ENCODE peak calls at places on chromosomes 1 and 21, in eight cellular contexts. B is mammary epithelial cell; R is brain microvascular endothelial cell; V is CD4-positive, alpha-beta T cell; H is pancreas; S is psoas muscle; P is lung; E is A549. Z is an unnamed sample.

GRCh38 chr1:32743380-32744062 is 41.0 kb upstream of the SYNC start:
- DNase-seq in B (no peak), R (no peak), V (no peak), H (no peak), S (no peak), P (no peak), E (no peak), Z (no peak)

GRCh38 chr1:29389533-29390041 is 153.3 kb downstream of the PTPRU start:
- DNase-seq in B (no peak), R (no peak), V (no peak), H (no peak), S (no peak), P (no peak), E (no peak), Z (no peak)

GRCh38 chr1:198776602-198777029 is 137.8 kb downstream of the PTPRC start:
- DNase-seq in B (peak; percentile 98), R (peak; percentile 97), V (no peak), H (no peak), S (peak; percentile 14), P (peak; percentile 52), E (no peak), Z (peak; percentile 67)

GRCh38 chr1:38551318-38551717 is 308.3 kb downstream of the RRAGC start:
- DNase-seq in B (no peak), R (no peak), V (no peak), H (no peak), S (no peak), P (no peak), E (no peak), Z (no peak)

GRCh38 chr1:176567190-176567794 is 104.3 kb downstream of the PAPPA2 start:
- DNase-seq in B (peak; percentile 49), R (no peak), V (no peak), H (no peak), S (no peak), P (no peak), E (no peak), Z (no peak)

GRCh38 chr1:100353988-100354387 is 1.7 kb downstream of the CDC14A start:
- DNase-seq in B (peak; percentile 44), R (peak; percentile 23), V (no peak), H (no peak), S (no peak), P (no peak), E (peak; percentile 20), Z (no peak)

GRCh38 chr21:45010096-45010495 is 64.3 kb upstream of the ADARB1 start:
- DNase-seq in B (peak; percentile 86), R (no peak), V (no peak), H (no peak), S (no peak), P (no peak), E (no peak), Z (no peak)

GRCh38 chr1:222443566-222443965 is 104.3 kb downstream of the HHIPL2 start:
- DNase-seq in B (no peak), R (no peak), V (no peak), H (no peak), S (no peak), P (no peak), E (no peak), Z (no peak)

GRCh38 chr1:28437924-28438699 is 67.7 kb upstream of the RCC1 start:
- DNase-seq in B (peak; percentile 98), R (peak; percentile 89), V (no peak), H (peak; percentile 65), S (peak; percentile 81), P (peak; percentile 91), E (peak; percentile 64), Z (peak; percentile 90)

GRCh38 chr1:62794047-62794446 is 10.1 kb downstream of the ATG4C start:
- DNase-seq in B (no peak), R (no peak), V (no peak), H (no peak), S (no peak), P (no peak), E (no peak), Z (no peak)

GRCh38 chr1:107895403-107896181 is 69.4 kb downstream of the VAV3 start:
- DNase-seq in B (no peak), R (no peak), V (no peak), H (no peak), S (no peak), P (no peak), E (no peak), Z (no peak)

GRCh38 chr1:210477328-210477924 is 148.7 kb downstream of the HHAT start:
- DNase-seq in B (no peak), R (no peak), V (no peak), H (no peak), S (no peak), P (no peak), E (no peak), Z (no peak)

GRCh38 chr1:11797525-11798216 is 8.1 kb downstream of the MTHFR start:
- DNase-seq in B (no peak), R (peak; percentile 40), V (no peak), H (no peak), S (no peak), P (no peak), E (no peak), Z (no peak)

GRCh38 chr1:169892176-169892818 is 1.4 kb downstream of the SCYL3 start:
- DNase-seq in B (no peak), R (no peak), V (no peak), H (no peak), S (no peak), P (no peak), E (no peak), Z (no peak)

GRCh38 chr1:109188776-109189175 is 24.9 kb upstream of the SARS1 start:
- DNase-seq in B (no peak), R (no peak), V (no peak), H (no peak), S (no peak), P (no peak), E (no peak), Z (no peak)

DNA sequence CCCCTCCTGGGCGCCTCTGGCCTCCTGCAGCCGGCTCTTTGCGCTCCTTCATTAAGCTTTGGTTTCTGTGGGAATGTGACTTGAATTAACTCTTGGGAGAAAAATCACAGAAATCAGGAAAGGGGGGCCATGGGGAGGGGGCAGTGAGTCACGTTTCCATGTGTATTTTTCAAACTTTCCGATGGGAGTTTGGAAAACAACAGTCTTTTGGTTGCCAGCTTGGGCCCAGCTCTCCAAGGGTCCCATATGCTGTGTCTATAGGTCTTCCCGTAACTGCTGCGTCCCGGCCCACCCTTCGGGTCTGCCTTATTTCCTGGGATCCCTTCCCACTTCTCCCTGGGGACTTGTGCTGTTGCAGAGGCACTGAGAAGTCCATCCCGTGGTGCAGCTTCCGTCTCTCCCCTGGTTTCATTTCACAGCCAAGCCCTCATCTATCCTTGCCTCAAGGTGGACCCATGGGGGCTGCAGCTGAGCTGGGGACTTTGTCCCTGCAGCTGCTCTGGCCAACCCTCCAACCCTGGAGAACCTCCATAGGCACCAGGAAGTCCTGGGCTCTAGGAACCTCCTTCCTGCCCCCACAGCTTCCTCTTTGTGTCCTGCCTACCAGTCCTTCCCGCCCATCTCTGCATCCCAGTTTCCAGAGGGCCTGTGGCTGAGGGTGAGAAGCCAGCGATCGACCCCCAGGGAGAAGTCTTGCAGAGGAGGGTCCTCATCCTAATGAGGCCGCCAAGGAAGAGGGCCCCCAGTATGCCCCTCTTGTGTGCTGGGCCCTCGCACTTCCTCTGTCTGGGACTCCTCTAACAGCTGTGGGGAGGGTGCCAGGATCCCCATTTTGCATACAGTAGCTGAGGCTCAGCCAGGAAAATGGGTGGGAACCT is 11.6 kb upstream of the LMNA start:
- DNase-seq in B (no peak), R (no peak), V (no peak), H (no peak), S (no peak), P (no peak), E (no peak), Z (no peak)
- H3K27ac ChIP-seq in B (peak overlapping the region; percentile 91), R (peak overlapping the region; percentile 67), V (no peak overlapping the region), H (peak overlapping the region; percentile 93), S (peak overlapping the region; percentile 98), P (peak overlapping the region; percentile 97), E (peak overlapping the region; percentile 92), Z (peak overlapping the region; percentile 33)

GRCh38 chr21:39336457-39337008 is 12.4 kb downstream of the HMGN1 start:
- DNase-seq in B (no peak), R (no peak), V (no peak), H (no peak), S (no peak), P (no peak), E (no peak), Z (no peak)
- TF ChIP-seq CTCF in B (no peak), R (no peak), V (no peak), H (no peak), S (no peak), P (no peak), E (no peak), Z (no peak)

DNA sequence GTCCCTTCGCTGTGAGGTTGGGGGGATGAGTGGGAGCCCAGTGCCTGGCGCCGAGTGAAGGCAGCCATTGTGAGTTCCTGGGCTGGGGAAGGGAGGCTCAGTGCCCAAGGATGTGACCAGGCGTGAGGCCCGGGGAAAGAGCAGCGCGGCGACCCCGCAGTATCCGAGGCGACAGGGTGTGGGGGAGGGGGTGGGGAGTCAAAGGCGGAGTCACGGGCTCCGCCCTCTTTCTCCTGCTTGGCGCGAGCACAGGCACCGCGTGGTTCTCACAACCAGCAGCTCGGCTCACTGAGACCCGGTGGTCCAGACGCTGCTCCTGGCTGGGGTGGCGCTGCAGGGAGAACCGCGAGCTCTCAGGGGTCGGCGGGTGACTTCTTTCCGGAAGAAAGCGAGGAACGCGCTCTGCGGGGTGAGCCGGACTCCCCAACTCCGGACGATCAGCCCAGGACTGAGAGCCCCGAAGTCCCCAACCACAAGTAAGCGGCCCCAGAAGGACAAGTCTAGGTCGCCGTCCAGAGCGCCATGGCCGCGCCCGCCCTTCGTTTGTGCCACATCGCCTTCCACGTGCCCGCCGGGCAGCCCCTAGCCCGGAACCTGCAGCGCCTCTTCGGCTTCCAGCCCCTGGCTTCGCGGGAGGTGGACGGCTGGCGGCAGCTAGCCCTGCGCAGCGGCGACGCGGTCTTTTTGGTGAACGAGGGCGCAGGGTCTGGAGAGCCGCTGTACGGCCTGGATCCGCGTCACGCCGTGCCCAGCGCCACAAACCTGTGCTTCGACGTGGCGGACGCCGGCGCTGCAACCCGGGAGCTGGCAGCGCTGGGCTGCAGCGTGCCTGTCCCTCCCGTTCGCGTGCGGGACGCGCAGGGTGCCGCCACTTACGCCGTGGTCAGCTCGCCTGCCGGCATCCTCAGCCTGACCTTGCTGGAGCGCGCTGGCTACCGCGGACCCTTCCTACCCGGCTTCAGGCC is at the start of gene HPDL:
- DNase-seq in B (no peak), R (peak; percentile 31), V (peak; percentile 49), H (peak; percentile 66), S (peak; percentile 71), P (peak; percentile 45), E (peak; percentile 58), Z (no peak)
- H3K27ac ChIP-seq in B (no peak within 1 kb of the TSS), R (no peak within 1 kb of the TSS), V (no peak within 1 kb of the TSS), H (no peak within 1 kb of the TSS), S (peak within 1 kb of the TSS; percentile 49), P (no peak within 1 kb of the TSS), E (peak within 1 kb of the TSS; percentile 95), Z (no peak within 1 kb of the TSS)

DNA sequence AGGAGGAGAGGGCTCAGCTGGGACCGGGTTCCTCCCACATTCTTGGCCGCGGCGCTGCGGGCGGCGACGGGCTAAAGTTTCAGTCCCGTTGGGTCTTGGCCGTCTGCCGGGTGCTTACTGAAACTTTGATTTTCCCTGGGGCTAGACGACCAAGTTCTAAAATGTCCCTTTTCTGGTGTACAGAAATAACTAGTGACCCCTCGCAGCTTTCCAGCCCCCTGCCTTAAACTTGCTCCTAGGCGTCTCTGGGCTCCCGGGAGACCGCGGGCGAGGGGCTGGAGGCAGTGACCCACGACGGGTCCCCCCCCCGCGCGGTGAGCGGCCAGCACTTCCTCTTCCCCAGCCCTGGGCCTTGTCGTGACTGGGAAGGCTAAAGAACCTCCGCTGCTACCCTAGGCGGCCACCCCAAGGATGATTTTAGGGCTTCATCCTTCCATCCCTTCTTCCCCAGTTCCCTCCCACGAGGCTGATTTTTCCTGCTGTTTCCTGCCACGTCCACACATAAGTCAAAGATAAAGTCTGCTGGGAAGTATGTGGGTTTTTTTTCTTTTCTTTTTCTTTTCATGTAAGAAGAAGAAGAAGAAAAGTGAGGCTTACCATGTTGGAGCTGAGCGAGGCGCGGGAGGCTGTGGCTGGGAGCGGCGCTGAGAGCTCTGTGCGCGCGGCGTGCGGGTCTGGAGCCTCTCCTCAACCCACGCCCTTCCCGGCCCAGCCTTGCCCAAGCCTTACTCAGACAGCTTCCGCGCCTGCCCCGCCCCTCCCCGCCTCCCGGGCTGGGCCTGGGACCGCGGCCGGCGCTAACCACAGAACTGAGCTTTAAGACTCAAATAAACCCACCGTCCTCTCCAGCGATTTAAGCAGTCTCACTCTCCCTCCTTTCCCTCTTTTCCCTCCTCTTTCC is at the start of gene S100A11:
- DNase-seq in B (peak; percentile 88), R (peak; percentile 84), V (peak; percentile 79), H (peak; percentile 88), S (peak; percentile 92), P (peak; percentile 93), E (peak; percentile 84), Z (peak; percentile 55)
- TF ChIP-seq CTCF in B (no peak), R (no peak), V (no peak), H (no peak), S (no peak), P (no peak), E (no peak), Z (no peak)

Z was measured in AG04450.